ENCODE peak calls at places on chromosomes 7 and 10, in nine cellular contexts. O is ovary, I is A549, A is tibial nerve, G is uterus, N is body of pancreas, U is GM12878, D is HepG2, H is prostate gland. R is an unnamed sample.

GRCh38 chr7:22269963-22270362 is 87.0 kb downstream of the RAPGEF5 start:
- DNase-seq in O (no peak), I (no peak), A (no peak), G (no peak), N (peak), U (no peak), D (peak), H (no peak), R (no peak)

GRCh38 chr10:97297556-97298222 is 5.3 kb upstream of the ARHGAP19 start:
- DNase-seq in O (no peak), I (no peak), A (no peak), G (no peak), N (no peak), U (no peak), D (peak), H (no peak), R (no peak)

GRCh38 chr7:30172451-30172850 is 37.7 kb downstream of the MTURN start:
- DNase-seq in O (no peak), I (no peak), A (no peak), G (no peak), N (no peak), U (no peak), D (no peak), H (no peak), R (peak)

GRCh38 chr10:124745678-124746077 is 1.5 kb upstream of the FAM53B start:
- DNase-seq in O (no peak), I (peak), A (no peak), G (no peak), N (no peak), U (no peak), D (peak), H (peak), R (no peak)

GRCh38 chr7:116863168-116863670 is 832 bp downstream of the CAPZA2 start:
- DNase-seq in O (peak), I (peak), A (no peak), G (peak), N (peak), U (no peak), D (peak), H (peak), R (no peak)

GRCh38 chr7:24573554-24574338 is 494 bp downstream of the PALS2 start:
- DNase-seq in O (peak), I (peak), A (peak), G (peak), N (peak), U (no peak), D (peak), H (peak), R (peak)

GRCh38 chr7:113087278-113087998 is 811 bp upstream of the GPR85 start:
- DNase-seq in O (no peak), I (no peak), A (no peak), G (no peak), N (no peak), U (no peak), D (peak), H (no peak), R (peak)

GRCh38 chr10:47354162-47354561 is 6.0 kb downstream of the RBP3 start:
- DNase-seq in O (no peak), I (peak), A (no peak), G (no peak), N (no peak), U (no peak), D (peak), H (no peak), R (no peak)

GRCh38 chr10:5254488-5254887 is 57.9 kb downstream of the AKR1C4 start:
- DNase-seq in O (no peak), I (no peak), A (no peak), G (no peak), N (no peak), U (no peak), D (no peak), H (no peak), R (no peak)

GRCh38 chr7:137878333-137878961 is 31.7 kb upstream of the DGKI start:
- DNase-seq in O (peak), I (no peak), A (no peak), G (peak), N (peak), U (no peak), D (no peak), H (no peak), R (no peak)

GRCh38 chr7:84786073-84786472 is 400.8 kb downstream of the SEMA3D start:
- DNase-seq in O (no peak), I (no peak), A (no peak), G (no peak), N (no peak), U (no peak), D (no peak), H (no peak), R (no peak)

GRCh38 chr7:139526578-139527544 is 3.4 kb downstream of the CLEC2L start:
- DNase-seq in O (no peak), I (no peak), A (no peak), G (peak), N (no peak), U (no peak), D (no peak), H (no peak), R (peak)

GRCh38 chr7:86469680-86470295 is 173.9 kb upstream of the GRM3 start:
- DNase-seq in O (no peak), I (peak), A (peak), G (no peak), N (peak), U (peak), D (peak), H (peak), R (peak)

GRCh38 chr7:43647772-43648643 is 65.1 kb downstream of the STK17A start:
- DNase-seq in O (no peak), I (peak), A (peak), G (peak), N (peak), U (peak), D (peak), H (peak), R (peak)

GRCh38 chr10:36450385-36450784 is 675.0 kb upstream of the ANKRD30A start:
- DNase-seq in O (peak), I (no peak), A (no peak), G (peak), N (no peak), U (no peak), D (no peak), H (no peak), R (no peak)

GRCh38 chr10:88234332-88234731 is 348.8 kb downstream of the RNLS start:
- DNase-seq in O (no peak), I (no peak), A (peak), G (no peak), N (no peak), U (no peak), D (no peak), H (peak), R (no peak)

GRCh38 chr7:3042301-3042700 is 1.4 kb downstream of the CARD11 start:
- DNase-seq in O (no peak), I (no peak), A (no peak), G (no peak), N (no peak), U (no peak), D (no peak), H (no peak), R (no peak)

GRCh38 chr10:71283410-71283809 is 35.6 kb upstream of the SLC29A3 start:
- DNase-seq in O (no peak), I (no peak), A (no peak), G (no peak), N (no peak), U (no peak), D (no peak), H (no peak), R (no peak)

GRCh38 chr7:117834983-117835664 is 38.1 kb downstream of the CTTNBP2 start:
- DNase-seq in O (no peak), I (no peak), A (no peak), G (no peak), N (no peak), U (no peak), D (no peak), H (no peak), R (no peak)

GRCh38 chr10:97548828-97549455 is 23.6 kb upstream of the ANKRD2 start:
- DNase-seq in O (no peak), I (no peak), A (no peak), G (no peak), N (no peak), U (no peak), D (no peak), H (no peak), R (no peak)

GRCh38 chr7:6205921-6206660 is 66.3 kb downstream of the CYTH3 start:
- DNase-seq in O (no peak), I (no peak), A (no peak), G (no peak), N (no peak), U (no peak), D (no peak), H (no peak), R (no peak)

GRCh38 chr10:101894266-101894665 is 50.7 kb upstream of the KCNIP2 start:
- DNase-seq in O (no peak), I (no peak), A (no peak), G (no peak), N (no peak), U (no peak), D (no peak), H (no peak), R (no peak)

GRCh38 chr7:40310213-40310612 is 175.4 kb downstream of the SUGCT start:
- DNase-seq in O (no peak), I (no peak), A (no peak), G (no peak), N (no peak), U (no peak), D (no peak), H (no peak), R (no peak)

GRCh38 chr7:158649279-158649678 is 55.3 kb downstream of the NCAPG2 start:
- DNase-seq in O (no peak), I (peak), A (no peak), G (no peak), N (no peak), U (no peak), D (peak), H (no peak), R (peak)

GRCh38 chr7:34838329-34838728 is 180.3 kb downstream of the NPSR1 start:
- DNase-seq in O (no peak), I (no peak), A (no peak), G (no peak), N (no peak), U (no peak), D (no peak), H (no peak), R (no peak)

GRCh38 chr7:141842904-141843303 is 1.6 kb upstream of the PRSS37 start:
- DNase-seq in O (no peak), I (no peak), A (no peak), G (no peak), N (no peak), U (no peak), D (no peak), H (no peak), R (no peak)

GRCh38 chr7:22329816-22330524 is 27.0 kb downstream of the RAPGEF5 start:
- DNase-seq in O (no peak), I (no peak), A (no peak), G (no peak), N (no peak), U (no peak), D (no peak), H (no peak), R (no peak)

GRCh38 chr7:93117852-93118530 is at the start of gene SAMD9:
- DNase-seq in O (no peak), I (peak), A (no peak), G (peak), N (peak), U (peak), D (peak), H (peak), R (peak)

GRCh38 chr7:131556055-131556911 is at the start of gene PODXL:
- DNase-seq in O (peak), I (peak), A (no peak), G (peak), N (peak), U (no peak), D (no peak), H (peak), R (peak)
- TF ChIP-seq POLR2A in O (no peak), I (peak), A (no peak), G (peak), N (peak), U (no peak), D (no peak), H (peak), R (peak)

DNA sequence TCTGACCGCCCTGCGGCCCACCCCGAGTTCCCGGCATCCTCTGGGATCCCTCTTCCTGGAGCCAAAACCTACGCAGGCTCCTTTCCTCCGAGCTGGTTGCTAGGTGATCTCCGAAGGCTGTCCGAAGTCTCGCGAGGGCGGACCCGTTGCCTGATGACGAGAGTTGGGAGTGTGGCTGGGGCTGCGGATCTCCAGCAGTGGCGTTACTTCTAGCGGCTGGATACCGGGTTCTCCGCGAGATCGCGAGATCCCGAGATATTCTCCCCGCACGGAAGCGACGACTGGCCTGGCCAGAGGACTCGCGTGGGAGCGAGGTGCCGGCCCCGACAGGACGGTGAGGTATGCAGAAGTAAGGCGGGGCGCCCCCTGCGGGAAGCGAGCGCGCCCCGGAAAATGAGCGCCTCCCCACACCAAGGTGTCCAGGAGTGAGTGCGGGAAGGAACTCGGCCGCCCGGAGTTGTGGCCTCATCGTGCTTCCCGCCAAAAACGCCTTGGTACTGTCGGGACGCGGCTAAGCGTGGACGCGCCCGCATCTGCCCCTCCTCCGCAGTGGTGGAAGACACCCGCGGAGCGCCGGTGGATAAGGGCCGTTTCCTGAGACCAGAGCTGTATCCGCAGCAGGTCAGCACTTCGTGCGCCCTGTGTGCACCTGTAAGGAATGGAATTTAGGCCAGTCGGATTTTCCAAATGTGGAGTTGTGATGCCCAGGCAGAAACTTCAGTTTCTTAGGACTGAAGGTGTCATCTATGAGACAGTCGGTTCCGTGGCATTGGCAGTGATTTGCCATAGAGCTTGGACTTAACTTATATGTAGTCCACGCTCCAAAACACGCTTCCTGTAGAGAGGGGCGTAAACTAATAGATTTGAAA is at the start of gene AGBL3:
- DNase-seq in O (peak), I (peak), A (peak), G (peak), N (peak), U (peak), D (peak), H (peak), R (peak)
- TF ChIP-seq POLR2A in O (peak), I (peak), A (peak), G (peak), N (peak), U (peak), D (peak), H (no peak), R (peak)

GRCh38 chr10:86520871-86521619 is 547 bp downstream of the WAPL start:
- DNase-seq in O (peak), I (peak), A (peak), G (peak), N (peak), U (no peak), D (peak), H (peak), R (peak)

GRCh38 chr10:86524225-86524982 is 2.8 kb upstream of the WAPL start:
- DNase-seq in O (no peak), I (no peak), A (no peak), G (no peak), N (no peak), U (no peak), D (no peak), H (no peak), R (no peak)

GRCh38 chr10:86522385-86522855 is 828 bp upstream of the WAPL start:
- DNase-seq in O (no peak), I (no peak), A (no peak), G (no peak), N (no peak), U (no peak), D (no peak), H (no peak), R (no peak)

GRCh38 chr10:86523348-86523747 is 1.8 kb upstream of the WAPL start:
- DNase-seq in O (no peak), I (peak), A (no peak), G (no peak), N (no peak), U (no peak), D (peak), H (no peak), R (no peak)

GRCh38 chr10:86521620-86522384 is at the start of gene WAPL:
- DNase-seq in O (peak), I (peak), A (peak), G (peak), N (peak), U (peak), D (peak), H (peak), R (peak)
- TF ChIP-seq POLR2A in O (peak), I (peak), A (peak), G (peak), N (peak), U (peak), D (peak), H (peak), R (peak)

GRCh38 chr7:128845475-128845874 is 15.3 kb downstream of the FLNC start:
- DNase-seq in O (no peak), I (no peak), A (no peak), G (no peak), N (no peak), U (no peak), D (no peak), H (no peak), R (no peak)

GRCh38 chr7:128847721-128848211 is 14.9 kb upstream of the ATP6V1F start:
- DNase-seq in O (no peak), I (no peak), A (no peak), G (no peak), N (no peak), U (no peak), D (no peak), H (no peak), R (no peak)

GRCh38 chr7:128845987-128846386 is 15.8 kb downstream of the FLNC start:
- DNase-seq in O (no peak), I (no peak), A (no peak), G (no peak), N (no peak), U (no peak), D (no peak), H (no peak), R (no peak)

GRCh38 chr7:128848289-128849155 is 14.1 kb upstream of the ATP6V1F start:
- DNase-seq in O (no peak), I (no peak), A (no peak), G (no peak), N (no peak), U (no peak), D (no peak), H (no peak), R (no peak)

GRCh38 chr7:128846781-128847444 is 15.7 kb upstream of the ATP6V1F start:
- DNase-seq in O (no peak), I (no peak), A (no peak), G (no peak), N (no peak), U (no peak), D (no peak), H (no peak), R (no peak)
- TF ChIP-seq POLR2A in O (no peak), I (no peak), A (no peak), G (no peak), N (no peak), U (no peak), D (no peak), H (no peak), R (no peak)

GRCh38 chr10:86399879-86400704 is 33.5 kb upstream of the GRID1 start:
- DNase-seq in O (peak), I (peak), A (peak), G (peak), N (peak), U (peak), D (peak), H (peak), R (peak)
- TF ChIP-seq POLR2A in O (no peak), I (peak), A (no peak), G (peak), N (peak), U (peak), D (peak), H (no peak), R (peak)

GRCh38 chr10:35126530-35127288 is at the start of gene CREM:
- DNase-seq in O (peak), I (peak), A (peak), G (peak), N (peak), U (peak), D (peak), H (peak), R (peak)
- TF ChIP-seq POLR2A in O (peak), I (peak), A (peak), G (peak), N (peak), U (peak), D (peak), H (peak), R (peak)

GRCh38 chr10:28302012-28302667 is 724 bp downstream of the MPP7 start:
- DNase-seq in O (peak), I (peak), A (peak), G (no peak), N (peak), U (no peak), D (no peak), H (peak), R (no peak)

GRCh38 chr10:28300027-28300426 is 2.8 kb downstream of the MPP7 start:
- DNase-seq in O (no peak), I (no peak), A (no peak), G (no peak), N (no peak), U (no peak), D (no peak), H (no peak), R (no peak)

GRCh38 chr10:28304032-28304571 is 1.2 kb upstream of the MPP7 start:
- DNase-seq in O (no peak), I (no peak), A (no peak), G (no peak), N (no peak), U (no peak), D (no peak), H (no peak), R (no peak)

GRCh38 chr10:28305551-28305950 is 2.7 kb upstream of the MPP7 start:
- DNase-seq in O (no peak), I (no peak), A (no peak), G (no peak), N (no peak), U (no peak), D (no peak), H (no peak), R (no peak)

GRCh38 chr10:28302668-28303488 is at the start of gene MPP7:
- DNase-seq in O (peak), I (peak), A (peak), G (peak), N (peak), U (peak), D (peak), H (peak), R (peak)
- TF ChIP-seq POLR2A in O (peak), I (no peak), A (no peak), G (no peak), N (peak), U (no peak), D (peak), H (peak), R (peak)

R was measured in H54.